ENCODE peak calls at places on chromosomes 13 and 19, in four cellular contexts. A, G, Z and L are unnamed samples.

GRCh38 chr13:76385606-76386005 is 500.6 kb downstream of the KCTD12 start:
- DNase-seq in A (no peak), G (no peak), Z (no peak), L (no peak)

GRCh38 chr19:38693380-38694223 is 46.2 kb downstream of the ACTN4 start:
- DNase-seq in A (peak), G (peak), Z (no peak), L (no peak)

GRCh38 chr13:91399189-91400093 is 1.0 kb downstream of the GPC5 start:
- DNase-seq in A (no peak), G (no peak), Z (no peak), L (no peak)

GRCh38 chr13:76861859-76862258 is 24.3 kb downstream of the KCTD12 start:
- DNase-seq in G (no peak), Z (no peak), A (no peak), L (no peak)

GRCh38 chr19:35545855-35546381 is 492 bp downstream of the TMEM147 start:
- DNase-seq in A (peak), Z (peak), G (no peak), L (peak)

GRCh38 chr19:5023128-5023571 is 54.2 kb downstream of the KDM4B start:
- DNase-seq in Z (no peak), G (no peak), A (no peak), L (no peak)

GRCh38 chr13:22903925-22904324 is 276.9 kb upstream of the SGCG start:
- DNase-seq in Z (peak), G (no peak), A (no peak), L (no peak)

GRCh38 chr19:28330831-28331230 is 882.1 kb downstream of the UQCRFS1 start:
- DNase-seq in G (no peak), A (no peak), Z (no peak), L (no peak)

GRCh38 chr19:18496980-18497256 is 25.0 kb downstream of the ELL start:
- DNase-seq in Z (no peak), G (no peak), A (no peak), L (no peak)

GRCh38 chr19:44875666-44876418 is 15.2 kb upstream of the TOMM40 start:
- DNase-seq in Z (no peak), G (no peak), A (no peak), L (no peak)

GRCh38 chr13:36997716-36998427 is 1.3 kb downstream of the ALG5 start:
- DNase-seq in A (no peak), Z (no peak), G (no peak), L (no peak)

GRCh38 chr19:56076413-56076998 is 44.6 kb downstream of the ZNF787 start:
- DNase-seq in Z (peak), A (peak), G (peak), L (no peak)

GRCh38 chr13:99380921-99381645 is 73.9 kb upstream of the GPR183 start:
- DNase-seq in Z (no peak), A (no peak), G (no peak), L (peak)

GRCh38 chr13:45200701-45201230 is at the start of gene KCTD4:
- DNase-seq in A (no peak), G (no peak), Z (no peak), L (no peak)

GRCh38 chr13:26051231-26052135 is at the start of gene SHISA2:
- DNase-seq in Z (no peak), A (no peak), G (no peak), L (no peak)

GRCh38 chr13:67048793-67049150 is 181.4 kb downstream of the PCDH9 start:
- DNase-seq in G (no peak), A (no peak), Z (no peak), L (no peak)

GRCh38 chr13:90867336-90867683 is 480.2 kb upstream of the MIR17HG start:
- DNase-seq in A (peak), Z (peak), G (peak), L (peak)

GRCh38 chr19:4676955-4677731 is 7.0 kb upstream of the MYDGF start:
- DNase-seq in A (no peak), Z (peak), G (peak), L (no peak)

GRCh38 chr13:30091691-30092090 is 215.7 kb downstream of the KATNAL1 start:
- DNase-seq in Z (no peak), G (no peak), A (no peak), L (no peak)

GRCh38 chr13:94431569-94431968 is 47.9 kb downstream of the DCT start:
- DNase-seq in A (no peak), Z (no peak), G (no peak), L (no peak)

GRCh38 chr19:5205937-5206750 is 134.5 kb downstream of the PTPRS start:
- DNase-seq in Z (no peak), G (no peak), A (no peak), L (no peak)

GRCh38 chr13:76647550-76647949 is 238.7 kb downstream of the KCTD12 start:
- DNase-seq in Z (no peak), A (no peak), G (no peak), L (no peak)

GRCh38 chr13:113982296-113982661 is 8.4 kb upstream of the C13orf46 start:
- DNase-seq in G (no peak), A (no peak), Z (no peak), L (no peak)

GRCh38 chr13:71577127-71577526 is 289.9 kb downstream of the DACH1 start:
- DNase-seq in Z (no peak), G (no peak), A (no peak), L (no peak)

GRCh38 chr13:26585136-26585535 is 27.7 kb downstream of the WASF3 start:
- DNase-seq in Z (no peak), A (no peak), G (no peak), L (no peak)

GRCh38 chr13:27403252-27403678 is 21.2 kb upstream of the GTF3A start:
- DNase-seq in A (no peak), G (no peak), Z (no peak), L (no peak)

GRCh38 chr19:5612891-5613290 is 9.7 kb downstream of the SAFB2 start:
- DNase-seq in G (no peak), Z (no peak), A (no peak), L (no peak)

GRCh38 chr13:44309771-44310767 is 63.6 kb upstream of the SERP2 start:
- DNase-seq in Z (no peak), G (no peak), A (no peak), L (no peak)

GRCh38 chr19:51727349-51727880 is 3.6 kb upstream of the HAS1 start:
- DNase-seq in Z (no peak), A (no peak), G (no peak), L (no peak)

GRCh38 chr13:77029436-77029835 is 2.5 kb upstream of the FBXL3 start:
- DNase-seq in Z (no peak), A (no peak), G (no peak), L (no peak)

GRCh38 chr19:30674656-30675055 is 302.5 kb downstream of the ZNF536 start:
- DNase-seq in A (no peak), Z (no peak), G (no peak), L (no peak)

GRCh38 chr13:97234742-97235141 is 12.6 kb downstream of the MBNL2 start:
- DNase-seq in G (no peak), Z (no peak), A (no peak), L (no peak)

GRCh38 chr19:51094696-51095279 is 12.1 kb upstream of the KLK14 start:
- DNase-seq in G (peak), Z (peak), A (peak), L (no peak)

GRCh38 chr19:57941593-57941992 is 5.9 kb downstream of the ZNF256 start:
- DNase-seq in Z (no peak), G (no peak), A (no peak), L (no peak)

GRCh38 chr13:113922412-113923118 is 51.3 kb downstream of the C13orf46 start:
- DNase-seq in Z (no peak), A (no peak), G (no peak), L (no peak)

GRCh38 chr13:32228330-32229041 is 86.7 kb downstream of the ZAR1L start:
- DNase-seq in A (no peak), Z (no peak), G (no peak), L (no peak)

GRCh38 chr19:45498411-45499195 is at the start of gene PPM1N:
- DNase-seq in G (no peak), Z (no peak), A (no peak), L (no peak)

GRCh38 chr19:10911579-10912363 is 16.7 kb downstream of the YIPF2 start:
- DNase-seq in G (no peak), Z (no peak), A (no peak), L (no peak)

GRCh38 chr13:75788494-75788991 is 152.4 kb downstream of the LMO7 start:
- DNase-seq in A (no peak), Z (no peak), G (no peak), L (no peak)

GRCh38 chr13:98013241-98013640 is 59.8 kb downstream of the IPO5 start:
- DNase-seq in Z (no peak), A (no peak), G (no peak), L (no peak)

DNA sequence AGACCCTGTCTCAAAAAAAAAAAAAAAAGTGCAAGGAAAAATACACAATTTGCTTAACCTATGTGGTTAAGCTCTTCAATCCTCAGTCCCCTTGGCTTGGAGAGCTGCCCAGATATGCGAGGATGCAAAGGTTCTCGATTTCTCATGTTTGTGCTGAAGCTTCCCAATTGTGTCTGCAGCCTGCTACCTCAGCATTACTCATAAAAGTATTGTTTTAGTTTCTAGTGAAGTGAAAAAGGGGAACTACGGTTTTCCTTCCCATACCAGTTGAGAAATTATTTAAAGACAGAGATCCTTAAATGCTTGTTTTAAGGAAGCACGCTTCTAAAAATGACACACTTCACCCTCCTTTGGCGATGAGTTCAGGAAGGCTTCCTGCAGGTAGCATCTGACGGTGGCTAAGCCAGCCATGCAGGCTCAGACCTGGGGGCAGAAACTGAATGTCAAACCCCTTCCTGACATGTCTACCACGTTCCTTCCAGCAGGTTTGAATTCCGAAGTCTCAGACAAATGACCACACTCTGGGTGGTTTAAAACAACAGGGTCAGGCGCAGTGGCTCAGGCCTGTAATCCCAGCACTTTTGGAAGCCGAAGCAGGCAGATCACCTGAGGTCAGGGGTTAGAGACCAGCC is 47.9 kb downstream of the RUBCNL start:
- DNase-seq in Z (no peak), G (no peak), A (no peak), L (peak)
- TF ChIP-seq BHLHE40 in Z (no peak), G (no peak), A (no peak), L (no peak)

DNA sequence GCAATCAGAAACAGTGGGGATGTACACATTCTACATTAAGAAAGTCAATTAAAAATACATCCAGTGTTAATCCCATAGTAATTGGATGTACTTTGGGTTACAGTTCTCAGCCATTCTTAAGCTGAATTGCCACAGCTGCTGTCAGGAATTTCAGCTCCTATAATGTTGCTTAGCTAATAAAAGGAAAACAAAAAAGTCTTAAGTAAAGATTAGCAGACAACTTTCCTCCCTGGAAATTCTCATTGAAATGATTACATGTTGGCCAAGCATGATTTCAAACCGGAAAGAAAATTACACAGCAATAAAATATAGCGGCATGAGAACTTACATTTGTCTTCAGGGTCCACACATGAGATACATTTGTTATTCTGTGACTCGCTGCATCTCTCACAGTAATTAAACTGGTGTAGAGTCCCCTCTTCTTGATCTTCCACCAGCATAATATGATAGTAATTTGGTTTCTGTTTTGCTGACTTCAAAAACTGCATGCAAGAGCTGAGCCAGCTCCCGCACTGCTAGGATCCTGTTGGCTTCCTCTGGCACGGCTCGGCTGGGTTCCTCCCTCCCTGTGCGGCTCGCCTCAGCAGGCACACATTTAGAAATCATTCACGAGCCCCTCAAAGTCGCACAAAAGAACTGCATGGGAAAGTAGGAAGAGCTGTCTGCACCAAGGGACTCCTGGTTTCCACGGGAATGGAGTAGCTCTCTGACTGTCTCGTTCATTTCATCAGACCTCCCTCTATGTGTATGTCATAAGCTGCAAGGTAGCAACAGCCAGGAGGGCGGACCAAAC is at the start of gene HTR2A:
- DNase-seq in Z (no peak), A (no peak), G (no peak), L (no peak)
- TF ChIP-seq JUNB in Z (no peak), A (no peak), G (no peak), L (no peak)

DNA sequence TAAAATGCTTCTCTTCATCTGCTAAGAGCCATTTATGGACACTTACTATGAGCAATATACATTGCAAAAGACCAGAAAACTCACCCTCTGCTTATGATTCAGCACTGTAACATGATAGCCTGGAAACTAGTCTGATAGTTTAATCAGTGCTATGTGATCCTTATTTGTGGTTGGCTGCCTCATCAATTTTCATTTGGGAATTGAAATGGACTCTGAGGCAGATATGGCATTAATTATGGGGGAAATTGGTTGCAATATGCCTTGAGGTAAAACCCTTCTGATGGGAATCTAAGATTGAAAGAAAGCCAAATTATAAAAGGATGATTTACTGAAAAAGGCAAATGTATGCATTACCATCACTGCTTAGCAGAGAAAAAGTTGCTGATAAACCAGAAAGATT is 33.5 kb downstream of the FAM216B start:
- DNase-seq in Z (no peak), G (no peak), A (peak), L (no peak)
- TF ChIP-seq BHLHE40 in Z (no peak), G (no peak), A (no peak), L (no peak)

GRCh38 chr13:20812890-20813289 is 39.1 kb upstream of the EEF1AKMT1 start:
- DNase-seq in Z (no peak), A (no peak), G (no peak), L (no peak)

GRCh38 chr13:20815469-20815868 is 41.7 kb upstream of the EEF1AKMT1 start:
- DNase-seq in Z (no peak), A (no peak), G (no peak), L (no peak)

GRCh38 chr13:20819715-20820114 is 46.0 kb upstream of the EEF1AKMT1 start:
- DNase-seq in Z (no peak), G (no peak), A (no peak), L (no peak)

GRCh38 chr13:20810808-20811207 is 37.0 kb upstream of the EEF1AKMT1 start:
- DNase-seq in G (no peak), Z (no peak), A (no peak), L (no peak)

GRCh38 chr13:20814224-20814910 is 40.6 kb upstream of the EEF1AKMT1 start:
- DNase-seq in G (no peak), Z (no peak), A (peak), L (no peak)
- TF ChIP-seq JUNB in G (no peak), Z (no peak), A (no peak), L (no peak)

DNA sequence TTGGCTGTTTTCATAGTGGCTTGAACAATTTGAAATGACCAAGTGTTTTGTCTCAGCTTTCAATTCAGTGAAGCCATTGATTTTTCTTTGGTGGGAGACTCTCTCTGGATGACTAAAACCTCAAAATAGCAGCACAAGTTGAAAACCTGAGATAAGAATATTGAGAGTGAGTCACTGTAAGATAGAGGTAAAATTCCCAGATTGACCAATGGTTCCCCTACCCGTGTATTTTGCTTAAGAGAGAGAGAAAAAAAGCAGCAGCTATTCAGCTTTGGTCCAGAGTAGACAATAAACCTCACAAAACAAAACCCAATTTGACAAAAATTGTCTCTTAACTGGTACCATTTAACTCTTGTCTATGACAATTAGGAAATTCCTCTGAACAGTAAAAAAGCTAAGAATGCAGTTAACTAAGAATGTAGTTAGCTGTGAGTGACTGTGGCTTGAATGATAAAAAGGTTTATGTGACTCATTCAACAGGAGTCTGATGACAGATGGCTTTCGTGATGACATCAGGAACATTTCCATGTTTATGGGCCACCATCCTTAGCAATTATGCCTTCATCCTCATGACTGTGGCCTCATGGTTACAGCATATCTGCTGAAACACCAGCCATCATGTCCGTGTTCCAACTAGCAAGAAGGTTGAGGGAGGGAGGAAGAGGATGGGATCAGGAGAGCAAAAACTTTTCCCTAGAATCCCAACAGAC is 356.9 kb downstream of the NDFIP2 start:
- DNase-seq in G (no peak), Z (no peak), A (no peak), L (no peak)
- TF ChIP-seq BHLHE40 in G (no peak), Z (no peak), A (no peak), L (no peak)

GRCh38 chr13:50618206-50618605 is 225.3 kb downstream of the DLEU7 start:
- DNase-seq in A (no peak), G (no peak), Z (no peak), L (no peak)
- TF ChIP-seq JUNB in A (no peak), G (no peak), Z (no peak), L (no peak)

GRCh38 chr13:20702945-20703784 is at the start of gene IL17D:
- DNase-seq in Z (peak), A (no peak), G (no peak), L (no peak)
- TF ChIP-seq BHLHE40 in Z (no peak), A (no peak), G (no peak), L (no peak)

GRCh38 chr13:109401307-109401706 is 385.1 kb downstream of the IRS2 start:
- DNase-seq in G (no peak), Z (no peak), A (no peak), L (no peak)

GRCh38 chr13:109402976-109403375 is 383.4 kb downstream of the IRS2 start:
- DNase-seq in A (no peak), Z (no peak), G (no peak), L (no peak)

GRCh38 chr13:109400625-109401257 is 385.6 kb downstream of the IRS2 start:
- DNase-seq in A (no peak), Z (no peak), G (no peak), L (no peak)

GRCh38 chr13:109400192-109400591 is 386.2 kb downstream of the IRS2 start:
- DNase-seq in G (no peak), Z (no peak), A (no peak), L (no peak)

GRCh38 chr13:109401891-109402290 is 384.5 kb downstream of the IRS2 start:
- DNase-seq in G (no peak), Z (no peak), A (no peak), L (no peak)
- TF ChIP-seq JUNB in G (no peak), Z (no peak), A (no peak), L (no peak)

GRCh38 chr13:73110814-73111213 is 52.0 kb downstream of the KLF5 start:
- DNase-seq in Z (no peak), A (no peak), G (no peak), L (no peak)
- TF ChIP-seq BHLHE40 in Z (no peak), A (no peak), G (no peak), L (no peak)